ENCODE peak calls at places on chromosomes 16 and 17, in ten cellular contexts. L is effector memory CD4-positive, alpha-beta T cell; F is CD8-positive, alpha-beta T cell; T is brain microvascular endothelial cell; O is heart left ventricle; N is AG04450; B is uterus; Z is CD4-positive, alpha-beta T cell; S is thoracic aorta; A is RWPE2. K is an unnamed sample.

GRCh38 chr16:57178793-57179212 is 7.0 kb downstream of the PSME3IP1 start:
- DNase-seq in L (no peak), F (no peak), T (no peak), O (no peak), N (no peak), B (no peak), Z (no peak), S (no peak), A (no peak), K (no peak)

GRCh38 chr17:1904273-1905052 is 74.7 kb downstream of the RPA1 start:
- DNase-seq in L (no peak), F (no peak), T (no peak), O (no peak), N (no peak), B (no peak), Z (no peak), S (no peak), A (no peak), K (no peak)

GRCh38 chr17:63442549-63443035 is 3.5 kb downstream of the CYB561 start:
- DNase-seq in L (no peak), F (no peak), T (no peak), O (no peak), N (no peak), B (no peak), Z (no peak), S (no peak), A (no peak), K (no peak)

GRCh38 chr16:35194681-35195080 is 1735.3 kb downstream of the TP53TG3F start:
- DNase-seq in L (no peak), F (no peak), T (no peak), O (no peak), N (no peak), B (no peak), Z (no peak), S (no peak), A (no peak), K (no peak)

GRCh38 chr16:55490301-55490700 is 11.3 kb downstream of the MMP2 start:
- DNase-seq in L (no peak), F (no peak), T (no peak), O (no peak), N (no peak), B (no peak), Z (no peak), S (no peak), A (no peak), K (no peak)

GRCh38 chr16:88681709-88682451 is 4.4 kb downstream of the SNAI3 start:
- DNase-seq in L (no peak), F (no peak), T (no peak), O (peak), N (no peak), B (no peak), Z (peak), S (no peak), A (peak), K (peak)

GRCh38 chr17:18217412-18218015 is 7.9 kb upstream of the LLGL1 start:
- DNase-seq in L (peak), F (peak), T (peak), O (peak), N (no peak), B (peak), Z (peak), S (no peak), A (no peak), K (peak)

GRCh38 chr17:14715531-14715930 is 414.6 kb downstream of the HS3ST3B1 start:
- DNase-seq in L (no peak), F (no peak), T (no peak), O (no peak), N (no peak), B (no peak), Z (no peak), S (no peak), A (no peak), K (no peak)

GRCh38 chr17:80285237-80285920 is 24.7 kb downstream of the RNF213 start:
- DNase-seq in L (no peak), F (no peak), T (no peak), O (no peak), N (no peak), B (no peak), Z (no peak), S (no peak), A (no peak), K (no peak)

GRCh38 chr16:12784076-12784475 is 19.6 kb downstream of the CPPED1 start:
- DNase-seq in L (no peak), F (no peak), T (peak), O (no peak), N (no peak), B (no peak), Z (no peak), S (no peak), A (no peak), K (no peak)

GRCh38 chr17:66200685-66201092 is 8.8 kb upstream of the CEP112 start:
- DNase-seq in L (peak), F (peak), T (peak), O (peak), N (peak), B (peak), Z (peak), S (no peak), A (no peak), K (peak)

GRCh38 chr17:12528036-12528435 is 137.7 kb upstream of the MYOCD start:
- DNase-seq in L (no peak), F (no peak), T (no peak), O (no peak), N (no peak), B (no peak), Z (no peak), S (no peak), A (no peak), K (no peak)

GRCh38 chr17:64608571-64608981 is 53.5 kb downstream of the SMURF2 start:
- DNase-seq in L (no peak), F (no peak), T (no peak), O (no peak), N (no peak), B (no peak), Z (no peak), S (no peak), A (no peak), K (no peak)

DNA sequence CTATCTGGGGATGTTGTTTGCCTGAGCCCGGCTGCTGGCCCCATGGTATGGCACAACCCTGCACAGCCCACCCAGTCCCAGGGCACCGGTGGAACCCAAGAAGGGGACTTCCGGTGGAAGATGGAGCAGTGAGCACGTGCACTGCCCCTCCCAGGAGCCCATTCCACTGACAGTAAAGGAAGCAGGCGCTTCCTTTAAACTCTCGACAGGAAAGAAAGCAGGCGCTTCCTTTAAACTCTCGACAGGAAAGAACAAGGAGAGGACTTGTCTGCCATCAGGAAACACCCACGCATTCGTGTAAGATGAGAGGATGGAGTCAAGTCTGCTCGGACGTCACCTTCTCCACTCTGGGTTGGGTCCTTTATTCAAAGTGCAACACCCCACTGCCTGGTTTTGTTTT is 53.7 kb downstream of the IL21R start:
- DNase-seq in L (no peak), F (no peak), T (peak), O (no peak), N (no peak), B (no peak), Z (no peak), S (no peak), A (no peak), K (no peak)
- H3K27ac ChIP-seq in L (no peak), F (no peak), T (no peak), O (no peak), N (no peak), B (no peak), Z (no peak), S (no peak), A (no peak), K (no peak)

DNA sequence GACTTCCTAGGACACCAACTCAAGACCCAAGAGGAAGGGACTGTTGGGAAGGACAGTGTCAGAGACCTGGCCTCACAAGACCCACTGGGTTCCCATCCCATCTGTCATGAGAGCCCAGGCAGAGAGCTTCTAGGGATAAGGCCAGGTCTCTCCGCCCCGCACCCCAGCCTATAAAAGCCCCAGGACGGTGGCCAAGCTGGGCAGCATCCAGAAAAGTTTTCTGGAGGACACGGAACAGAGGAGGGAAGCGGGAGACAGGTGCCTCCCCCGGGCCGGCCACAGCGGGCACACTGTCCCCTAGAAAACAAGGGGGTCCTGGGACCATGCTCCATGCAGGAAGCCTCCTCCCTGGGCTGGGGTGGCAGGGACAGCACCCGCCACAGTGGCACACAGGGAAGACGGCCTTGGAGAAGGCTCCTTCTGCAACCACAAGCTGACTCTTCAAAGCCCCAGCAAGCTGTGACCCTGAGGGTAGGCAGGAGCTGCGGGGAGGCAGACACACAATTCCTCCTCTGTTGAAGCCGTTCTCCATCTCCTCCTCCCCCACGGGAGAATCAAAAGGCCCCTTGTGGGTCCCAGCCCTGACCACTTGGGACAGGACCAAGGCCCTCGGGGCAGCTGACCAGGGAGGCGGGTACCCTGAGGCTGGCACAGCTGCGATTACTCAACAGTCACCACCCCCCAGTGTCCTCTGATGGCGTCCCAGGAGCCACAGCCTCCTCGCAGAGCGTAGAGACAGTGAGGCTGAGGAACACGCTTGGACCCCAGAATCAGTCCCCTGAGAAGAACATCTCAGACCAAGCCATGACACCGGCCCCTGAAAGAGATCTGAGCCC is 26.1 kb downstream of the TRPV3 start:
- DNase-seq in L (no peak), F (no peak), T (no peak), O (peak), N (no peak), B (no peak), Z (no peak), S (no peak), A (no peak), K (no peak)
- H3K27ac ChIP-seq in L (no peak), F (no peak), T (no peak), O (peak), N (no peak), B (no peak), Z (no peak), S (no peak), A (no peak), K (no peak)

GRCh38 chr16:49775581-49775980 is 80.3 kb downstream of the ZNF423 start:
- DNase-seq in L (no peak), F (no peak), T (no peak), O (no peak), N (no peak), B (no peak), Z (no peak), S (no peak), A (no peak), K (no peak)
- H3K27ac ChIP-seq in L (no peak), F (no peak), T (no peak), O (peak), N (no peak), B (no peak), Z (no peak), S (peak), A (no peak), K (no peak)

DNA sequence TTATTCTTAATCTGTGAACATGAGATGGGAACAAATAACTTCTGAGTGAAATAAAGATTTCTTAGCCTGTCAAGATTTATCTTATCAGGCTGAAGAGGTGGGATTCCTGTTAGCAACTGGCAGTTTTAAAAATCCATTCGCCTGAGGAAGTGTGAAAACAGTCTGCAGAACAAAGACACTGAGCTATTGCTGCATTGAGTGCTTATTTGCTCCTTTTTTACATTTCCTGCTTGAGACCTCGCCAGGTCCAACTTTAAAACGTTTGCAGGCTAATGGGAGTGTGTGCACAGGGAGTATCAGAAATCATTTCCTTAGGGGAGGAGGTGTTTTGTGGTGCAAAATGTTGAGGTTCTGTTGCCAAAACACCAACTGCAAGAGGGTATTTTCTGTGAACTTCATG is 957.8 kb upstream of the RBFOX1 start:
- DNase-seq in L (no peak), F (no peak), T (no peak), O (no peak), N (no peak), B (no peak), Z (no peak), S (no peak), A (no peak), K (no peak)
- H3K27ac ChIP-seq in L (no peak), F (no peak), T (no peak), O (no peak), N (no peak), B (no peak), Z (no peak), S (no peak), A (no peak), K (no peak)

GRCh38 chr17:78488156-78488555 is 89.0 kb downstream of the DNAH17 start:
- DNase-seq in L (no peak), F (no peak), T (no peak), O (no peak), N (no peak), B (no peak), Z (no peak), S (no peak), A (no peak), K (no peak)

GRCh38 chr17:78484300-78485159 is 92.7 kb downstream of the DNAH17 start:
- DNase-seq in L (peak), F (peak), T (peak), O (no peak), N (no peak), B (no peak), Z (peak), S (no peak), A (no peak), K (peak)

GRCh38 chr17:78486946-78487680 is 90.1 kb downstream of the DNAH17 start:
- DNase-seq in L (no peak), F (no peak), T (no peak), O (no peak), N (no peak), B (no peak), Z (no peak), S (no peak), A (no peak), K (no peak)

GRCh38 chr17:78486228-78486802 is 90.9 kb downstream of the DNAH17 start:
- DNase-seq in L (no peak), F (no peak), T (no peak), O (no peak), N (no peak), B (no peak), Z (no peak), S (no peak), A (no peak), K (no peak)

DNA sequence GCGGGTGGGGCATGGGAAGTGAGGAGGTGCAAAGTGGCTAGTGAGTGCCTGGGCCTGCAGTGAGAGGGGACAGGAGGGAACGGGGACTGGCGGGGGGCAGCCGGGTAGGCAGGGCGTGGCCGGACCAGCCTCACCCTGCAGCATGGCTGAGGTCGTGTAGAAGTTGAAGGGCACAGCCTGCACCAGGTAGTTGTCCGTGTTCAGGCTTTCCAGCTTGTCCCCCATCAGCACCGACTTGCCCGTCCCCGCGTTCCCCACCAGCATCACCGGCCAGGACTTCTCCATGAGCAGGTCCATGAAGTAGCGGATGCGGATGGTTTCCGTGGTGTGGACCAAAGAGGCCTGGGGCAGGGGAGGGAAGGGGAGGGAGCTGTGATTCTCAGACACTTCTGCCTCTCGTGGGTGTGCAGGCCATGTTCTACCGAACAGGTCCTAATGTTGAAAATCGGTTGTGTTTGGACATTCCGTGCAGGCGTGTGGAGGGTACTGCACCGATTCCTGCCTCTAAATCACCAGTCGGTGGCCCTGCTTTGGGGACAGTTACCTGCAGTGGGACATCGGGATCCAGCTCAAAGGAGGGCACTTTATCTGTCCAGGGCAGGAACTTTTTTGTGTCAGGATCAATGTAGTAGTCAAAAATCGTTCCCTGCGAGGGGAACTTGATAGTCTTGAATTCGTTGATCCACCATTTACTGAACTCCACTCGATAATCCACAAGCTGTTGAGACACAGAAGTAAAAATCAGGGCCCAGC is 91.6 kb downstream of the DNAH17 start:
- DNase-seq in L (no peak), F (no peak), T (no peak), O (no peak), N (no peak), B (no peak), Z (no peak), S (no peak), A (no peak), K (no peak)
- H3K27ac ChIP-seq in L (no peak), F (no peak), T (no peak), O (no peak), N (no peak), B (no peak), Z (no peak), S (no peak), A (no peak), K (no peak)

K was measured in CD4-positive, CD25-positive, alpha-beta regulatory T cell.